ENCODE peak calls at places on chromosomes 4 and X, in five cellular contexts. S is IMR-90, R is mesenchymal stem cell, Q is H9, O is mesendoderm. Z is an unnamed sample.

GRCh38 chr4:146222313-146222712 is 8.0 kb downstream of the REELD1 start:
- DNase-seq in Q (no peak), R (peak), O (peak), S (peak), Z (peak)

GRCh38 chr4:53706422-53707032 is 115.2 kb upstream of the LNX1 start:
- DNase-seq in O (peak), S (peak), R (peak), Q (no peak), Z (peak)

GRCh38 chr4:153038493-153039311 is 102.6 kb downstream of the FHDC1 start:
- DNase-seq in Q (no peak), R (no peak), S (no peak), O (no peak), Z (no peak)

GRCh38 chr4:14375816-14376215 is 626.5 kb upstream of the CPEB2 start:
- DNase-seq in O (no peak), R (peak), Q (no peak), S (peak), Z (no peak)

GRCh38 chrX:138986235-138986634 is 274.7 kb upstream of the FGF13 start:
- DNase-seq in O (peak), R (no peak), S (no peak), Q (no peak), Z (peak)

GRCh38 chr4:25654031-25654970 is 1.4 kb upstream of the SLC34A2 start:
- DNase-seq in Q (peak), R (no peak), S (no peak), O (peak), Z (no peak)

GRCh38 chrX:13130776-13131175 is 86.4 kb upstream of the FAM9C start:
- DNase-seq in O (no peak), R (no peak), S (peak), Q (no peak), Z (no peak)

GRCh38 chr4:185921583-185922555 is 109.9 kb upstream of the SORBS2 start:
- DNase-seq in S (no peak), O (no peak), Q (no peak), R (peak), Z (no peak)

GRCh38 chr4:41727861-41728570 is 20.5 kb downstream of the PHOX2B start:
- DNase-seq in O (no peak), S (no peak), R (no peak), Q (no peak), Z (no peak)

GRCh38 chr4:99624141-99624719 is 33.4 kb downstream of the C4orf54 start:
- DNase-seq in S (no peak), Q (no peak), O (no peak), R (no peak), Z (no peak)

GRCh38 chrX:152897216-152898144 is at the start of gene ZNF185:
- DNase-seq in O (peak), Q (peak), S (no peak), R (no peak), Z (peak)
- H3K4ac ChIP-seq in O (peak), Q (no peak), S (no peak), R (no peak), Z (peak)

DNA sequence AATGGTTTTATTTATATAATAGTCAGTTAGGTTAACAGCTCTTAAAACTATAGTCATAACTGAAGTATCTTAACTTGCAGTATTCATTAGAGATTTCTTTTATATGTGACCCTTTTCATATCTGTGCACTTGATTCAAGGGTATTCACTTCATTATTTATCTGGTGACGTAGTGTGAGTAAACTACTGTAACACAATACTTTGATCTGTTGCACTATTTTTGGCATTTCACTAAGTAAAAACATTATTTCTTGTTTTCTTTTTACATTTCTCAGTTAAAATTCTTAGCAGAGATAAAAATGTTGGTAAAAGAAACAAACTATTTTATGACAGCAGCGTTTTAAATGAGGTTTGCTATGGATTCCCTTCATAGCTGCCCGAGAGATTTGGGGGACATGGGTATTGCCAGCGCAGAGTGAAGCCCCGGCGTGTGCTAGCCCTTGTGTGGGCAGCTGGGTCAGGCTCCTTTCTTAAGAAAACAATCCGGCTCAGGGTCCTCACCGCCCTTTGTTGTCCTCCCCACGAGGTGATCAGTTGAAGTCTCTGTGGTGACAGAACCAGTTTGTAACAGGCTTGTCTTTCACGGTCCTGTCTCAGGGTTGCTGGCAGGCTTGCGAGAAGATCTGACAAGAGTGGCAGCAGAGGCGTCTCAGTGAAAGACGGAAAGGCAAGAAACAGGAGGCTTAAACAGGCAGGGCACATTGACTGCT is 293.4 kb downstream of the BMPR1B start:
- DNase-seq in O (peak), S (no peak), Q (peak), R (no peak), Z (no peak)
- H3K4ac ChIP-seq in O (no peak), S (no peak), Q (no peak), R (no peak), Z (no peak)

DNA sequence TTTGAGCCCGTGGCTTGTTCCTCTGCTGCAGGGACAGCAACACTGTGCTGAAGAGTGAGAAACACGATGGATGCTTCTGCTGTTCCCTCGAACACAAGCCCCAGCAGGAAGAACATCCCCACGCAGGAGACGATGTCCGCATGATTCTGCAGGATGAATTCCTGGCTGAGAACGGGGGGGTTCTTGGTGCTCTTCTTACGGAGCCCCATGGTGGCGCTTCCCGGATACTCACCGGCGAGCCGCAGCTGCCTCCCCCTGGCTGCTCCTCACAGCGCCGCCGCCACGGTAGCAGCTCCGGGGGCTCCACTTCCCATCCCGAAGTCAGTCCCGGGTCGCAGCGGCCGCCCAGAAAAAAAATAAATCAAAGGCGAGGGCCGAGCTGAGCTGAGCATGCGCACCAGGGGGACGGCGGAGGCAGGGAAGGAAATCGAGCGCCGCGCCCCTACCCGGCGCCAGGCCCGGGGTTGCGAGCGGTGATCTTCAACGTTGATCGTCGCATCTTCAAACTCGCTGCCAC is at the start of gene TRAM1L1:
- DNase-seq in S (peak), O (peak), Q (peak), R (peak), Z (peak)
- H3K4ac ChIP-seq in S (peak), O (peak), Q (no peak), R (peak), Z (no peak)

GRCh38 chr4:3235581-3235980 is 13.4 kb upstream of the MSANTD1 start:
- DNase-seq in R (no peak), Q (no peak), O (no peak), S (no peak), Z (no peak)
- H3K4ac ChIP-seq in R (no peak), Q (no peak), O (no peak), S (no peak), Z (no peak)

GRCh38 chr4:5052424-5052702 is 1.1 kb downstream of the STK32B start:
- DNase-seq in S (no peak), Q (no peak), R (no peak), O (no peak), Z (no peak)

GRCh38 chr4:5051692-5052423 is 578 bp downstream of the STK32B start:
- DNase-seq in O (peak), R (peak), Q (peak), S (peak), Z (no peak)

GRCh38 chr4:5052726-5053425 is 1.6 kb downstream of the STK32B start:
- DNase-seq in O (no peak), Q (no peak), R (peak), S (no peak), Z (no peak)

GRCh38 chr4:5050520-5050955 is 742 bp upstream of the STK32B start:
- DNase-seq in S (peak), Q (peak), R (peak), O (peak), Z (peak)

GRCh38 chr4:5051210-5051691 is at the start of gene STK32B:
- DNase-seq in O (peak), Q (peak), S (peak), R (peak), Z (no peak)
- H3K4ac ChIP-seq in O (peak), Q (no peak), S (peak), R (peak), Z (no peak)

GRCh38 chrX:331145-331771 is 12.7 kb upstream of the GTPBP6 start:
- DNase-seq in Q (no peak), S (peak), R (peak), O (no peak), Z (peak)
- H3K4ac ChIP-seq in Q (no peak), S (peak), R (peak), O (no peak), Z (no peak)

GRCh38 chr4:81915430-81915829 is 443.7 kb upstream of the RASGEF1B start:
- DNase-seq in S (no peak), R (no peak), O (no peak), Q (no peak), Z (no peak)
- H3K4ac ChIP-seq in S (no peak), R (no peak), O (no peak), Q (no peak), Z (no peak)

Z was measured in trophoblast cell.